ENCODE peak calls at places on chromosomes 7 and 10, in eight cellular contexts. Y is prostate gland; L is esophagus squamous epithelium; E is CD8-positive, alpha-beta T cell; Z is breast epithelium; P is psoas muscle; S is cardiac muscle cell; U is IMR-90. I is an unnamed sample.

GRCh38 chr10:43199684-43200537 is 61.7 kb downstream of the CSGALNACT2 start:
- DNase-seq in Y (no peak), L (no peak), E (no peak), Z (peak; percentile 13), P (no peak), S (no peak), U (no peak), I (no peak)

GRCh38 chr7:8627322-8627721 is 193.9 kb downstream of the NXPH1 start:
- DNase-seq in Y (no peak), L (no peak), E (no peak), Z (no peak), P (no peak), S (no peak), U (no peak), I (no peak)

GRCh38 chr7:31407277-31407676 is 66.8 kb upstream of the NEUROD6 start:
- DNase-seq in Y (no peak), L (no peak), E (no peak), Z (no peak), P (no peak), S (no peak), U (no peak), I (no peak)

GRCh38 chr10:117441812-117442443 is 66.7 kb upstream of the PDZD8 start:
- DNase-seq in Y (no peak), L (no peak), E (no peak), Z (no peak), P (no peak), S (no peak), U (no peak), I (peak; percentile 77)

GRCh38 chr7:12706900-12707536 is 19.6 kb downstream of the ARL4A start:
- DNase-seq in Y (no peak), L (no peak), E (no peak), Z (no peak), P (no peak), S (no peak), U (peak; percentile 84), I (peak; percentile 64)

GRCh38 chr7:13989944-13990295 is 454 bp upstream of the ETV1 start:
- DNase-seq in Y (peak; percentile 5), L (no peak), E (no peak), Z (no peak), P (no peak), S (no peak), U (no peak), I (no peak)

GRCh38 chr7:50552139-50552538 is 13.1 kb downstream of the DDC start:
- DNase-seq in Y (no peak), L (no peak), E (no peak), Z (no peak), P (no peak), S (no peak), U (no peak), I (no peak)

GRCh38 chr10:42488416-42488815 is 150.0 kb downstream of the ZNF33B start:
- DNase-seq in Y (no peak), L (no peak), E (no peak), Z (no peak), P (no peak), S (no peak), U (peak; percentile 31), I (no peak)

GRCh38 chr7:134712196-134712595 is 65.5 kb downstream of the BPGM start:
- DNase-seq in Y (no peak), L (no peak), E (no peak), Z (no peak), P (no peak), S (no peak), U (no peak), I (no peak)

GRCh38 chr7:69643708-69644445 is 45.6 kb downstream of the AUTS2 start:
- DNase-seq in Y (no peak), L (no peak), E (no peak), Z (no peak), P (no peak), S (peak; percentile 49), U (no peak), I (no peak)

GRCh38 chr7:69635572-69636190 is 37.4 kb downstream of the AUTS2 start:
- DNase-seq in Y (no peak), L (no peak), E (no peak), Z (no peak), P (no peak), S (no peak), U (no peak), I (no peak)

GRCh38 chr7:69640925-69641594 is 42.8 kb downstream of the AUTS2 start:
- DNase-seq in Y (no peak), L (no peak), E (no peak), Z (no peak), P (no peak), S (no peak), U (no peak), I (no peak)

GRCh38 chr7:69638674-69639073 is 40.4 kb downstream of the AUTS2 start:
- DNase-seq in Y (no peak), L (no peak), E (no peak), Z (no peak), P (no peak), S (no peak), U (no peak), I (no peak)

GRCh38 chr7:69640216-69640615 is 41.9 kb downstream of the AUTS2 start:
- DNase-seq in Y (no peak), L (no peak), E (no peak), Z (no peak), P (no peak), S (no peak), U (no peak), I (no peak)
- H3K27ac ChIP-seq in Y (no peak overlapping the region), L (no peak overlapping the region), E (no peak overlapping the region), Z (no peak overlapping the region), P (no peak overlapping the region), S (no peak overlapping the region), U (no peak overlapping the region), I (no peak overlapping the region)

DNA sequence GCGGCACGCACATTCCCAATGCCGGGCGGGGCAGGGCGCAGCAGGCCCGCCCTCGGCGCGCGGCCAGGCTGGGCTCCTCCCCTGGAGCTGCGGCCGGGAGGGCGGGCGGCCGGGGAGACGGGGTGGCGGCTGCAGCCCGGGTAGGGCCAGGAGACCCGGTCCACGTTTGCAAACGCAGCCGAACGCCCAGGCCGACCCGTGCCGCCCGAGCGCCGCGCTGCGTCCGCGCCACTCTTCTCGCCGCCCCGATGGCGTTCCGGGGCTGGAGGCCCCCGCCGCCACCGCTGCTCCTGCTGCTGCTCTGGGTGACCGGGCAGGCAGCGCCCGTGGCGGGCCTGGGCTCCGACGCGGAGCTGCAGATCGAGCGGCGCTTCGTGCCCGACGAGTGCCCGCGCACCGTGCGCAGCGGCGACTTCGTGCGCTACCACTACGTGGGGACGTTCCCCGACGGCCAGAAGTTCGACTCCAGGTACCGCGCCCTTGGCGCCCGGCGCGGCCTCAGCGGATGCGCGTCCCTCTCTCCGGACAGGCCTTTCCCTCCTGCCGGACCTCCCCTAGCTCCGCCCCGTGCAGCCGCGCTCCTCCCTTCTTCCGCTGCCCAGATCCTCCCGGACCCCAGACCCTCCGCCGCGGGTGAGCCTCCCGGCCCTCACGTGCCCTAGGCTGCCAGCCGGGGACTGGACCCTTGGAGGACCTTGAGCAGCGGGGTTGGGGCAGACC is at the start of gene FKBP9:
- DNase-seq in Y (peak; percentile 85), L (no peak), E (no peak), Z (peak; percentile 22), P (peak; percentile 91), S (peak; percentile 91), U (peak; percentile 79), I (peak; percentile 34)
- TF ChIP-seq CTCF in Y (no peak), L (peak; percentile 8), E (no peak), Z (no peak), P (no peak), S (no peak), U (no peak), I (no peak)

GRCh38 chr10:78653555-78653954 is 415.2 kb upstream of the ZMIZ1 start:
- DNase-seq in Y (no peak), L (no peak), E (no peak), Z (no peak), P (no peak), S (no peak), U (no peak), I (no peak)

GRCh38 chr10:78650122-78650521 is 418.6 kb upstream of the ZMIZ1 start:
- DNase-seq in Y (no peak), L (no peak), E (no peak), Z (no peak), P (no peak), S (no peak), U (peak; percentile 28), I (no peak)

GRCh38 chr10:78654047-78654590 is 414.6 kb upstream of the ZMIZ1 start:
- DNase-seq in Y (no peak), L (no peak), E (no peak), Z (no peak), P (no peak), S (no peak), U (no peak), I (no peak)

GRCh38 chr10:78649429-78649828 is 419.3 kb upstream of the ZMIZ1 start:
- DNase-seq in Y (no peak), L (no peak), E (no peak), Z (no peak), P (no peak), S (no peak), U (no peak), I (no peak)

GRCh38 chr10:78651287-78651686 is 417.5 kb upstream of the ZMIZ1 start:
- DNase-seq in Y (no peak), L (no peak), E (no peak), Z (no peak), P (no peak), S (no peak), U (no peak), I (no peak)
- H3K4me1 ChIP-seq in Y (no peaks in the 10 kb centered on the region), L (no peaks in the 10 kb centered on the region), E (no peaks in the 10 kb centered on the region), Z (no peaks in the 10 kb centered on the region), P (no peaks in the 10 kb centered on the region), S (no peaks in the 10 kb centered on the region), U (peaks cover 8% of the 10 kb centered on the region), I (no peaks in the 10 kb centered on the region)

GRCh38 chr7:96562966-96563365 is 146.7 kb downstream of the SEM1 start:
- DNase-seq in Y (no peak), L (no peak), E (no peak), Z (no peak), P (no peak), S (no peak), U (no peak), I (no peak)
- H3K27ac ChIP-seq in Y (no peak overlapping the region), L (no peak overlapping the region), E (no peak overlapping the region), Z (no peak overlapping the region), P (no peak overlapping the region), S (no peak overlapping the region), U (no peak overlapping the region), I (no peak overlapping the region)

GRCh38 chr7:48755061-48755555 is 169.2 kb upstream of the CDC14C start:
- DNase-seq in Y (no peak), L (no peak), E (no peak), Z (no peak), P (no peak), S (no peak), U (no peak), I (peak; percentile 19)

GRCh38 chr7:48760528-48761265 is 163.7 kb upstream of the CDC14C start:
- DNase-seq in Y (no peak), L (no peak), E (no peak), Z (no peak), P (no peak), S (no peak), U (no peak), I (peak; percentile 6)

DNA sequence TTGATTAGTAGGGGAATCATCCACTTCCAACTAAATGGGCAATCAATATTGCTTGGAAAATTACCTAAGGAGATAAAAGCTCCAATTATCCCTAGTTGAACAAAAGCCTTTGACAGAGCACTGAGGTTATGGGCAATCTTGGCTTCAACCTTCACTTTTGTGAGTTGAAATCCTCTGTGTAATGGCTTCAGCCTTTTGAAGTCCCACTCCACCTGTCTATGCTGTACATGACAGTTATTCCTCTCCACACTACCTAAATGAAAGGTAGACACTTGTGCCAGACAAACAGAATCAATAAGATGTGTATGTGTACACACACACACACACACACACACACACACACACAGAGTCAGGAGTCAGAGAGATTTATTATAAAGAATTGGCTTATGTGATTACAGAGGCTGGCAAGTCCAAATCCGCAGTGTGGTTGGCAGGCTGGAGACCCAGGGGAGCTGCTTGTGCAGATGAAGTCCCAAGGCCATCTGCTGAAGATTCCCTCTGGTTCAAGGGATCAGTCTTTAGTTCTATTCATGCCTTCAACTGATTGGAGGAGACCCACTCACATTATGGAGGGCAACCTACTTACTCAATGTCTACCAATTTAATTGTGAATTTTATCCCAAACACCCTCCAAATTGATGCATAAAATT is 164.8 kb upstream of the CDC14C start:
- DNase-seq in Y (no peak), L (no peak), E (no peak), Z (no peak), P (no peak), S (no peak), U (no peak), I (no peak)
- TF ChIP-seq CTCF in Y (no peak), L (no peak), E (no peak), Z (no peak), P (no peak), S (no peak), U (no peak), I (no peak)